ENCODE peak calls at places on chromosomes 12 and 14, in nine cellular contexts. W is GM12891, U is NCI-H1694, Z is iPS-NIHi11, V is brain microvascular endothelial cell, D is GDM1, K is GM12892, T is nephron progenitor cell, M is WTC11. R is an unnamed sample.

GRCh38 chr12:106226884-106227640 is 20.8 kb downstream of the CKAP4 start:
- DNase-seq in W (peak), Z (peak), U (peak), K (peak), T (no peak), D (no peak), M (no peak), V (peak), R (peak)

GRCh38 chr12:100669922-100670321 is 96.4 kb downstream of the GAS2L3 start:
- DNase-seq in Z (no peak), M (no peak), D (no peak), T (no peak), U (no peak), V (no peak), W (no peak), K (no peak), R (no peak)

GRCh38 chr14:104880584-104881210 is 15.6 kb downstream of the CEP170B start:
- DNase-seq in W (no peak), M (no peak), Z (no peak), V (no peak), U (no peak), D (no peak), T (peak), K (no peak), R (no peak)

GRCh38 chr12:14771651-14772137 is 31.6 kb downstream of the WBP11 start:
- DNase-seq in D (no peak), W (no peak), U (no peak), M (peak), T (peak), V (no peak), Z (peak), K (no peak), R (no peak)

GRCh38 chr14:33165144-33165925 is 226.7 kb downstream of the NPAS3 start:
- DNase-seq in W (no peak), V (peak), D (no peak), U (no peak), K (no peak), T (peak), M (no peak), Z (peak), R (no peak)

GRCh38 chr12:71392521-71393145 is 47.0 kb upstream of the LGR5 start:
- DNase-seq in D (no peak), W (peak), U (peak), K (peak), Z (peak), M (no peak), T (peak), V (peak), R (no peak)

GRCh38 chr12:39405580-39405979 is 37.3 kb downstream of the KIF21A start:
- DNase-seq in V (no peak), M (no peak), K (no peak), D (no peak), Z (no peak), W (no peak), U (no peak), T (no peak), R (no peak)

GRCh38 chr12:4934651-4935050 is 24.9 kb downstream of the KCNA1 start:
- DNase-seq in W (no peak), T (no peak), Z (no peak), V (peak), U (peak), M (no peak), D (no peak), K (no peak), R (no peak)

GRCh38 chr12:113322353-113322752 is 12.6 kb downstream of the SLC8B1 start:
- DNase-seq in Z (no peak), T (no peak), V (peak), W (no peak), K (no peak), U (no peak), M (no peak), D (no peak), R (no peak)

R was measured in memory B cell.